ENCODE peak calls at places on chromosomes 13 and 19, in six cellular contexts. U is IMR-90, J is H1, C is mesendoderm, M is neuronal stem cell, F is H9. W is an unnamed sample.

GRCh38 chr19:56333506-56333905 is 18.9 kb upstream of the ZSCAN5A start:
- DNase-seq in J (no peak), F (no peak), U (peak), M (no peak), C (peak), W (peak)

GRCh38 chr19:15563931-15564330 is 51.1 kb upstream of the CYP4F8 start:
- DNase-seq in U (no peak), J (no peak), M (no peak), F (no peak), C (no peak), W (no peak)

GRCh38 chr13:88978607-88979006 is 1307.4 kb downstream of the SLITRK5 start:
- DNase-seq in C (no peak), U (no peak), J (no peak), M (no peak), F (no peak), W (no peak)

GRCh38 chr13:38960175-38960574 is 30.5 kb downstream of the STOML3 start:
- DNase-seq in U (no peak), F (no peak), J (no peak), M (no peak), C (no peak), W (no peak)

GRCh38 chr13:113914333-113915011 is 50.6 kb upstream of the GAS6 start:
- DNase-seq in J (no peak), M (no peak), F (peak), C (no peak), U (no peak), W (no peak)

GRCh38 chr13:113297370-113297871 is 382 bp downstream of the LAMP1 start:
- DNase-seq in U (no peak), F (peak), M (no peak), J (no peak), C (peak), W (peak)

GRCh38 chr13:40639226-40639681 is 27.2 kb downstream of the FOXO1 start:
- DNase-seq in F (no peak), J (no peak), M (no peak), C (peak), U (no peak), W (peak)

GRCh38 chr13:30846311-30846710 is 59.8 kb upstream of the MEDAG start:
- DNase-seq in J (no peak), U (peak), C (no peak), F (no peak), M (no peak), W (peak)

GRCh38 chr13:50085063-50085462 is 69.8 kb downstream of the KCNRG start:
- DNase-seq in J (no peak), U (peak), C (peak), F (no peak), M (peak), W (peak)

GRCh38 chr19:2212861-2213711 is 23.0 kb downstream of the PLEKHJ1 start:
- DNase-seq in M (no peak), J (no peak), U (no peak), F (no peak), C (no peak), W (no peak)

GRCh38 chr19:45645631-45646344 is 6.6 kb upstream of the EML2 start:
- DNase-seq in M (no peak), J (no peak), C (peak), U (peak), F (peak), W (peak)

GRCh38 chr19:11038511-11038910 is 50.8 kb upstream of the LDLR start:
- DNase-seq in M (no peak), C (no peak), U (no peak), F (no peak), J (no peak), W (no peak)

GRCh38 chr19:42199440-42200115 is 17.9 kb downstream of the DEDD2 start:
- DNase-seq in F (peak), M (no peak), U (no peak), C (peak), J (no peak), W (no peak)

GRCh38 chr13:27533155-27533643 is 82.8 kb upstream of the MTIF3 start:
- DNase-seq in C (peak), M (peak), U (peak), J (peak), F (peak), W (peak)

GRCh38 chr19:55241143-55241934 is 12.8 kb upstream of the TMEM86B start:
- DNase-seq in C (no peak), M (no peak), J (no peak), U (no peak), F (no peak), W (no peak)

GRCh38 chr19:35963514-35963913 is 27.3 kb downstream of the LRFN3 start:
- DNase-seq in F (peak), J (no peak), U (peak), C (peak), M (peak), W (peak)

GRCh38 chr13:26872444-26873173 is 112.0 kb upstream of the GPR12 start:
- DNase-seq in J (peak), F (peak), U (peak), C (peak), M (peak), W (peak)

DNA sequence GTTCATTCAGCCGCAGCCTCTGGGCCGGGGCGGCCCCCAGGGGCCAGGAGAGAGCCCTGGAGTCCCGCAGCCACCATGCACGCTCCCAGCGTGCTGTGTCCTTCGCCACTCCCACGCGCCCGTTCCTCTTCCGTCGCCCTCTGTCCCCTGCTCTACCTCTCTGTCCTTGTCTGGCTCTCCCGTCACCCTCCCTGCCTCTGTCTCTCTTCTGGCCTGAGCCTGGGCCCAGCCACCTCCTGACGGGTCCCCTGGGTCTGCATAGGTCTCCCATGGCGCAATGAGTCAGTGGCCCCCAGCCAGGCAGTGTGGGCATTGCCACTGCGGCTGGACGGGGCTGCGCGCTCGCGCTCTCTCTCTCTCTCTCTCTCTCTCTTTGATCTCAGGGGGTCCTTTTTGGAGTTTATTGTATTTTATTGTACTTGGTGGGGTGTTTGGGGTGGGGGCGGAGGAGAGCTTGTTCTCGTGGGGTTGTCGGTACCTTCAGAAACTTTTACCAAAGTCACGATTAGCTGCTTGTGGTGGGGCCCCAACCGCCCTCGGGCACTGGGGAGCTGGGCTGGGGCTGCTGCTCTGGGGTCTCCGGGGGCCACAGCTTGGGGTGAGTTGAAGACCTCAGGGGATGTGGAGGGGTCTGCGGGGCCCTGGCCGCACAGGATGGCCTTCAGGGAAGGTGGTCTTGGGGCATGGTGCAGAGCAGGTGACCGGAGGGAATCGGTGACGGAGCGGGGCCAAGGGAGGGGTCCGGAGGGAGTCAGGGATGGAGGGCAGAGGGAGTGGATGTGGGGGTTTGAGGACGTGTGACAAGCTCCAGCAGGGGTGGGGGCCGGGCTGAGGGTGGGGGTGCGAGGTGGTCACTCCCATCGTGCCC is 1.7 kb upstream of the TGFBR3L start:
- DNase-seq in J (no peak), M (no peak), F (no peak), C (no peak), U (no peak), W (no peak)
- H2AK5ac ChIP-seq in J (no peak), M (no peak), F (no peak), C (no peak), U (no peak), W (no peak)

DNA sequence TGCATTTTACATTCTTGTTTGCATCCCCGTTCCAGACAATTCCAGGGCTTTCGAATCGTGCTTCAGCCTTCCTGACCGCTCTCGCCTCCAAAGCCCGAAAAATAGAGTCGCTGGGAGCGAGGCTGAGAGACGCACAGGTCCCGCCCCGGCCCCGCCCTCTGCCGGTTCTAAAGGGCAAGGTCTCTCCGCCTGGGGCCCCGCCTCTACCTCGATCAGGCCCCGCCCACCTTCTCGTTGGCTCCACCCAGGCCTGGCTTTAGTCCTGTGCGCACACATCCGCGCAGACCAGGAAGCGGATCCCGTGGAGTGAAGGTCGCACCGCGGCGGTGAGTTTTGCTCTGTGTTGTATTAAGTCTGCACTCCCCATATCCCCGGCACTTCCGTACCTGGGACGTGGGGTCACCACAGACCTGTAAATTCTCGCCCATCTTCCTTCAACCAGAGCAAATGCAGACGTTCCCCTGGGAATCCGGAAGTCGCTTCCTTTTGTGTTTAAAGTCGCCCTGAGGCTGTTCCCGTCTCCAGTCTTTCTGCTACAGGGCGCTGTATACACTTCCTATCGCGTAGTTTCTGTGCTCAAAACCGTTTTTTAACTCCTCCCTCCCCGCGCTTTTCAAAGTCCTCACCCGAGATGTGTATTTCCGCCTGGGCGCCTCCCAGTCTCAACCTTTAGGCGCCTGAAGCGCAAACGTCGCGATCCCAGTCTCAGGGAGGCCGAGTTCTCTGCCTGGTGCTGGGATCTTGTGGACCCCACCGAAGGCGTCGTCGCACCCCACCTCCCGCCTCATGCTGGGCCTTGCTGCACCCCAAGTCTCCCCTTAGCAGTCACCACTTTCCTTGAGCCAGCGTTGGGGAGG is at the start of gene ZNF701:
- DNase-seq in C (peak), J (peak), U (peak), M (peak), F (peak), W (peak)
- H3K18ac ChIP-seq in C (peak), J (peak), U (peak), M (peak), F (peak), W (peak)

DNA sequence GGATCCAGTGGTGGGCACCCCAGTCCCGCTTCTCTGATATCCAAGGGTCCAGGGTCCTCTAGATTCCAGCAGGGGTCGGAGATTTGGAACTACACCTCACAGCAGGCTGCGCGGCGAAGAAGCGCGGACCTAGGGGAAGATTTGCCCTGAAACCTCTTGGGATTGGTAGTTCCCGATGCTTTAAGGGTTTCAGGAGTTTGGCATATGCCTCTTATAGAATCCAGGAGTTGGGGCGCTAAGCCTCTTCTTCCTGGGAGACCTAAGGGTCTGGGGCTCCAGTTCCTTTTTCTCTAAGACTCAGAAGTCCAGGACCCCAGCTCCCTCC is 349 bp downstream of the BCL2L12 start:
- DNase-seq in F (no peak), J (no peak), C (no peak), M (no peak), U (no peak), W (no peak)
- H3K4ac ChIP-seq in F (no peak), J (no peak), C (peak), M (no peak), U (peak), W (no peak)

GRCh38 chr13:99013951-99014350 is 36.1 kb upstream of the DOCK9 start:
- DNase-seq in F (no peak), C (peak), J (no peak), U (no peak), M (no peak), W (no peak)
- H2AK5ac ChIP-seq in F (no peak), C (no peak), J (no peak), U (no peak), M (no peak), W (no peak)